ENCODE peak calls at places on chromosomes 3 and 15, in six cellular contexts. One of them, this sample, is unnamed.

GRCh38 chr3:127679534-127680145 is 6.9 kb downstream of the ABTB1 start:
- DNase-seq in testis: peak; percentile 12
- DNase-seq in dorsolateral prefrontal cortex: peak; percentile 40
- DNase-seq in GM23248: no peak
- DNase-seq in body of pancreas: no peak
- DNase-seq in right cardiac atrium: peak; percentile 57
- DNase-seq in this sample: peak; percentile 7

GRCh38 chr3:13493867-13494441 is 13.8 kb downstream of the HDAC11 start:
- DNase-seq in testis: no peak
- DNase-seq in dorsolateral prefrontal cortex: peak; percentile 63
- DNase-seq in GM23248: no peak
- DNase-seq in body of pancreas: no peak
- DNase-seq in right cardiac atrium: peak; percentile 42
- DNase-seq in this sample: no peak

GRCh38 chr3:59235221-59236012 is 185.6 kb upstream of the CFAP20DC start:
- DNase-seq in testis: no peak
- DNase-seq in dorsolateral prefrontal cortex: no peak
- DNase-seq in GM23248: peak; percentile 33
- DNase-seq in body of pancreas: no peak
- DNase-seq in right cardiac atrium: no peak
- DNase-seq in this sample: peak; percentile 30

GRCh38 chr3:64355473-64355872 is 130.2 kb upstream of the PRICKLE2 start:
- DNase-seq in testis: no peak
- DNase-seq in dorsolateral prefrontal cortex: no peak
- DNase-seq in GM23248: peak; percentile 59
- DNase-seq in body of pancreas: no peak
- DNase-seq in right cardiac atrium: peak; percentile 50
- DNase-seq in this sample: peak; percentile 61

GRCh38 chr3:64422192-64422591 is 196.9 kb upstream of the PRICKLE2 start:
- DNase-seq in testis: no peak
- DNase-seq in dorsolateral prefrontal cortex: no peak
- DNase-seq in GM23248: no peak
- DNase-seq in body of pancreas: no peak
- DNase-seq in right cardiac atrium: no peak
- DNase-seq in this sample: no peak

GRCh38 chr3:178485756-178486155 is 50.5 kb upstream of the KCNMB2 start:
- DNase-seq in testis: no peak
- DNase-seq in dorsolateral prefrontal cortex: no peak
- DNase-seq in GM23248: peak; percentile 80
- DNase-seq in body of pancreas: no peak
- DNase-seq in right cardiac atrium: no peak
- DNase-seq in this sample: no peak

GRCh38 chr15:39360417-39360816 is 220.5 kb upstream of the THBS1 start:
- DNase-seq in testis: no peak
- DNase-seq in dorsolateral prefrontal cortex: no peak
- DNase-seq in GM23248: peak; percentile 34
- DNase-seq in body of pancreas: no peak
- DNase-seq in right cardiac atrium: no peak
- DNase-seq in this sample: no peak

GRCh38 chr15:48802867-48803266 is 8.0 kb downstream of the CEP152 start:
- DNase-seq in testis: no peak
- DNase-seq in dorsolateral prefrontal cortex: no peak
- DNase-seq in GM23248: peak; percentile 96
- DNase-seq in body of pancreas: no peak
- DNase-seq in right cardiac atrium: no peak
- DNase-seq in this sample: peak; percentile 16

GRCh38 chr3:57889807-57890206 is 118.4 kb upstream of the FLNB start:
- DNase-seq in testis: no peak
- DNase-seq in dorsolateral prefrontal cortex: no peak
- DNase-seq in GM23248: peak; percentile 42
- DNase-seq in body of pancreas: no peak
- DNase-seq in right cardiac atrium: no peak
- DNase-seq in this sample: no peak

GRCh38 chr3:86960551-86960950 is 30.4 kb downstream of the VGLL3 start:
- DNase-seq in testis: no peak
- DNase-seq in dorsolateral prefrontal cortex: no peak
- DNase-seq in GM23248: peak; percentile 60
- DNase-seq in body of pancreas: no peak
- DNase-seq in right cardiac atrium: no peak
- DNase-seq in this sample: no peak

GRCh38 chr3:18444597-18445420 is 19.7 kb upstream of the SATB1 start:
- DNase-seq in testis: peak; percentile 50
- DNase-seq in dorsolateral prefrontal cortex: peak; percentile 50
- DNase-seq in GM23248: peak; percentile 88
- DNase-seq in body of pancreas: peak; percentile 74
- DNase-seq in right cardiac atrium: peak; percentile 89
- DNase-seq in this sample: peak; percentile 57

GRCh38 chr15:67000896-67001295 is 64.5 kb upstream of the SMAD3 start:
- DNase-seq in testis: no peak
- DNase-seq in dorsolateral prefrontal cortex: no peak
- DNase-seq in GM23248: no peak
- DNase-seq in body of pancreas: no peak
- DNase-seq in right cardiac atrium: no peak
- DNase-seq in this sample: no peak

GRCh38 chr3:35849496-35849895 is 210.2 kb downstream of the ARPP21 start:
- DNase-seq in testis: no peak
- DNase-seq in dorsolateral prefrontal cortex: no peak
- DNase-seq in GM23248: no peak
- DNase-seq in body of pancreas: no peak
- DNase-seq in right cardiac atrium: no peak
- DNase-seq in this sample: no peak

GRCh38 chr3:186526256-186526606 is 17.9 kb downstream of the CRYGS start:
- DNase-seq in testis: no peak
- DNase-seq in dorsolateral prefrontal cortex: no peak
- DNase-seq in GM23248: no peak
- DNase-seq in body of pancreas: no peak
- DNase-seq in right cardiac atrium: no peak
- DNase-seq in this sample: no peak

GRCh38 chr3:81910244-81910852 is 148.9 kb upstream of the GBE1 start:
- DNase-seq in testis: peak; percentile 33
- DNase-seq in dorsolateral prefrontal cortex: no peak
- DNase-seq in GM23248: peak; percentile 65
- DNase-seq in body of pancreas: peak; percentile 20
- DNase-seq in right cardiac atrium: no peak
- DNase-seq in this sample: peak; percentile 24

GRCh38 chr15:85424154-85424553 is 43.8 kb downstream of the AKAP13 start:
- DNase-seq in testis: no peak
- DNase-seq in dorsolateral prefrontal cortex: no peak
- DNase-seq in GM23248: no peak
- DNase-seq in body of pancreas: no peak
- DNase-seq in right cardiac atrium: no peak
- DNase-seq in this sample: no peak

GRCh38 chr15:31358957-31359721 is 32.5 kb downstream of the KLF13 start:
- DNase-seq in testis: no peak
- DNase-seq in dorsolateral prefrontal cortex: no peak
- DNase-seq in GM23248: no peak
- DNase-seq in body of pancreas: no peak
- DNase-seq in right cardiac atrium: no peak
- DNase-seq in this sample: no peak

GRCh38 chr3:9279959-9280358 is 30.5 kb upstream of the SRGAP3 start:
- DNase-seq in testis: no peak
- DNase-seq in dorsolateral prefrontal cortex: no peak
- DNase-seq in GM23248: peak; percentile 66
- DNase-seq in body of pancreas: no peak
- DNase-seq in right cardiac atrium: no peak
- DNase-seq in this sample: no peak

GRCh38 chr15:26455828-26456227 is 317.0 kb downstream of the GABRB3 start:
- DNase-seq in testis: no peak
- DNase-seq in dorsolateral prefrontal cortex: no peak
- DNase-seq in GM23248: no peak
- DNase-seq in body of pancreas: no peak
- DNase-seq in right cardiac atrium: no peak
- DNase-seq in this sample: no peak

GRCh38 chr3:4493931-4494806 is 1.0 kb downstream of the ITPR1 start:
- DNase-seq in testis: peak; percentile 63
- DNase-seq in dorsolateral prefrontal cortex: no peak
- DNase-seq in GM23248: peak; percentile 59
- DNase-seq in body of pancreas: peak; percentile 20
- DNase-seq in right cardiac atrium: no peak
- DNase-seq in this sample: no peak

GRCh38 chr15:95284933-95285401 is 1045.5 kb upstream of the NR2F2 start:
- DNase-seq in testis: no peak
- DNase-seq in dorsolateral prefrontal cortex: no peak
- DNase-seq in GM23248: peak; percentile 48
- DNase-seq in body of pancreas: no peak
- DNase-seq in right cardiac atrium: no peak
- DNase-seq in this sample: no peak

GRCh38 chr3:109806929-109807328 is 469.6 kb upstream of the DPPA4 start:
- DNase-seq in testis: peak; percentile 57
- DNase-seq in dorsolateral prefrontal cortex: no peak
- DNase-seq in GM23248: peak; percentile 34
- DNase-seq in body of pancreas: no peak
- DNase-seq in right cardiac atrium: no peak
- DNase-seq in this sample: no peak

GRCh38 chr3:62186967-62187366 is 186.4 kb downstream of the FEZF2 start:
- DNase-seq in testis: no peak
- DNase-seq in dorsolateral prefrontal cortex: no peak
- DNase-seq in GM23248: peak; percentile 35
- DNase-seq in body of pancreas: no peak
- DNase-seq in right cardiac atrium: no peak
- DNase-seq in this sample: no peak

GRCh38 chr15:25137013-25137412 is 182.2 kb downstream of the SNRPN start:
- DNase-seq in testis: no peak
- DNase-seq in dorsolateral prefrontal cortex: no peak
- DNase-seq in GM23248: no peak
- DNase-seq in body of pancreas: no peak
- DNase-seq in right cardiac atrium: no peak
- DNase-seq in this sample: no peak

GRCh38 chr3:171526869-171527268 is 66.7 kb upstream of the TNIK start:
- DNase-seq in testis: no peak
- DNase-seq in dorsolateral prefrontal cortex: no peak
- DNase-seq in GM23248: peak; percentile 49
- DNase-seq in body of pancreas: no peak
- DNase-seq in right cardiac atrium: no peak
- DNase-seq in this sample: no peak

DNA sequence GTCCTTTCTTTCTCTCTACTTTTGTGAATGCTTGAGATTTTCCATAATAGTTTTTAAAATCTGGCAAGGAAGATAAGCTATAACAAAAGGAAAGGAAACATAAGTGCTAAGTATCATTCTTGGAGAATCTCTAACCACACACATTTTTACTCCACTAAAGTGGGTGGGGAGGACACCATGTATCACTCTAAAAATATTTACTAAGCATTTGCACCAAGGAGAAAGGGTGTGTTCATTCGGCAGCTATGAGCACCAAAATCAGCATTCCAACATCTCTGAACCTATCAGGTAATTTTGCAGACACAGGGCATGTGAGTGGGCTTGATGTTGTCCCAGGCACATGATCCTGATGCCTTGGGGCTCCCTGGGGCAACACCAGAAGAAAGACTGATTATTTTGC is 5.5 kb downstream of the B4GALT4 start:
- DNase-seq in testis: no peak
- DNase-seq in dorsolateral prefrontal cortex: no peak
- DNase-seq in GM23248: peak; percentile 81
- DNase-seq in body of pancreas: no peak
- DNase-seq in right cardiac atrium: no peak
- DNase-seq in this sample: no peak
- H3K27me3 ChIP-seq in testis: no peaks in the 10 kb centered on the region
- H3K27me3 ChIP-seq in dorsolateral prefrontal cortex: no peaks in the 10 kb centered on the region
- H3K27me3 ChIP-seq in GM23248: no peaks in the 10 kb centered on the region
- H3K27me3 ChIP-seq in body of pancreas: no peaks in the 10 kb centered on the region
- H3K27me3 ChIP-seq in right cardiac atrium: no peaks in the 10 kb centered on the region
- H3K27me3 ChIP-seq in this sample: no peaks in the 10 kb centered on the region

DNA sequence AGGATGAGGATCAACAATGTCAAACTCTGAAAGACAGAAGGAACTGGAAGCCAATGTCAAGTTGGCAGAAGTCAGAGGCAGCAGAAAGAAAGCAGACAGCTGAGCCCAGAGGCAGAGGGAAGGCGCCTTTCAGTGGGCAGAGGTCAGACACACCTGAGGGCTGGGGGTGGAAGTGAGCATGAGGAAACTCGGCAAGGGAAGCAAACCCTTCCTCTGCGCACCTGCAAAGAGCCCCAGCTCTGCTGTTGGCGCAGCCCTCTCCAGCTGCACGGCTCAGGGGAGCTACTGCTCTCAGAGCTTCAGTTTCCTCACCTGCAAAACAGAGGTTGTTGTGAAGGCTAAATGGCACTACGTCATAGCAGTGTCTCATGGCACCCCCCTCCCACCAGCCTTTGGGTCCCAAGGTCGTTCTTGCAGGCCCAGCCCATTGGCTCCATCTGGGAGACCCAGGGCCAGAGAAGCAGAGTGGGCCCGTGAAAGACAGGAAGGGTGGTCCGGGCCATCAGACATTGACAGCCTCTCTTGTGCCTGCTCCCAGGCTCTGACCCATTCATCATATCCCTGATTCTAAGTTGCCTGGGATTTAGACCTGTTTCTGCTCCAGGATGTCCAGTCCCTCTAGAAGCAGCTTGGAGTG is 53.3 kb upstream of the SLC6A11 start:
- DNase-seq in testis: no peak
- DNase-seq in dorsolateral prefrontal cortex: no peak
- DNase-seq in GM23248: no peak
- DNase-seq in body of pancreas: no peak
- DNase-seq in right cardiac atrium: no peak
- DNase-seq in this sample: no peak
- H3K27me3 ChIP-seq in testis: no peaks in the 10 kb centered on the region
- H3K27me3 ChIP-seq in dorsolateral prefrontal cortex: no peaks in the 10 kb centered on the region
- H3K27me3 ChIP-seq in GM23248: peaks cover 14% of the 10 kb centered on the region
- H3K27me3 ChIP-seq in body of pancreas: no peaks in the 10 kb centered on the region
- H3K27me3 ChIP-seq in right cardiac atrium: no peaks in the 10 kb centered on the region
- H3K27me3 ChIP-seq in this sample: peaks cover 1% of the 10 kb centered on the region

GRCh38 chr3:10332481-10333358 is 11.8 kb upstream of the SEC13 start:
- DNase-seq in testis: no peak
- DNase-seq in dorsolateral prefrontal cortex: peak; percentile 18
- DNase-seq in GM23248: no peak
- DNase-seq in body of pancreas: no peak
- DNase-seq in right cardiac atrium: peak; percentile 22
- DNase-seq in this sample: no peak
- H3K27me3 ChIP-seq in testis: no peaks in the 10 kb centered on the region
- H3K27me3 ChIP-seq in dorsolateral prefrontal cortex: no peaks in the 10 kb centered on the region
- H3K27me3 ChIP-seq in GM23248: peaks cover 48% of the 10 kb centered on the region
- H3K27me3 ChIP-seq in body of pancreas: no peaks in the 10 kb centered on the region
- H3K27me3 ChIP-seq in right cardiac atrium: no peaks in the 10 kb centered on the region
- H3K27me3 ChIP-seq in this sample: no peaks in the 10 kb centered on the region

DNA sequence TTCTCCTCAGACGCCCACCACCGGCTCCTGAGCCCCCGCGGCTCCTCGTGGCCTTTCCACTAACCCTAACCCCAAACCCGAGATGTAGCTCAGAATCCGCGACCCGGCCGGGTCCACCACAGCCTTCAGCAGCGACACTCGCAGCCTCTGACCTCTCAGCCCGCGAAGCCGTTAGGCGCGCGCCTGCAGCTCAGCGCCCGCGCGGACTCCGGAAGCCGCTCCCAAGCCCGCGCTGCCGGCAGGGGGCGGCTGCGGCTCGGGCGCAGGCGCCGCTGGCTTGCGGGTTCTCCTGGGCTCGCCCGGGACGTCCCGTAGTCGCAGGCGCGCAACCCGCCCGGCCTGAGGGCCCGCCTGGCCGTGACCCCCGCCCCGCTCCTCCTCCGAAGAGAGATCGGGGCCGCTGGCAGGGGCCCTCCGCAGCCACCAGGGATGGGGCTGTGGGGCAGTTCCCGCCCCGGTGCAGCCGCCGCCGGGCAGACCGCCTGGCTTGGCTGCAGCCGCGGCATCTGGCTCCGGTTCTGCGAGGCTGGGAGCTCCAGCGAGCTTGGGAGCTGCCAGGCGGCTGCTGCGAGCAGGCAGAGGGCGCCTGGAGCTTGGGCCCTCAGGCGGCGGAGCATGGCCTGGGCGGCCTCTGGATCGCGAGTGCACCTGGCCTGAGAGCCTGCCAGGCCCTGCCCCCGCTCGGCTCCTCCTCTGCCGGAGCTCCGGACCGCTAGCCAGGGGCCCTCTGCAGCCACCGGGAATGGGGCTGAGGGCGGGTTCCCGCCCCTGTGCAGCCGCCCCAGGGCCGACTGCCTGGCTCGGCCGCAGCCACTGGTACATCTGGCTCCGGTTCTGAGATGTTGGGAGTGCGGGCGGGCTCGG is 120.7 kb downstream of the LMLN start:
- DNase-seq in testis: peak; percentile 74
- DNase-seq in dorsolateral prefrontal cortex: peak; percentile 51
- DNase-seq in GM23248: peak; percentile 88
- DNase-seq in body of pancreas: peak; percentile 78
- DNase-seq in right cardiac atrium: peak; percentile 86
- DNase-seq in this sample: peak; percentile 56
- H3K27me3 ChIP-seq in testis: no peaks in the 10 kb centered on the region
- H3K27me3 ChIP-seq in dorsolateral prefrontal cortex: peaks cover 16% of the 10 kb centered on the region
- H3K27me3 ChIP-seq in GM23248: peaks cover 80% of the 10 kb centered on the region
- H3K27me3 ChIP-seq in body of pancreas: no peaks in the 10 kb centered on the region
- H3K27me3 ChIP-seq in right cardiac atrium: no peaks in the 10 kb centered on the region
- H3K27me3 ChIP-seq in this sample: peaks cover 13% of the 10 kb centered on the region